ENCODE peak calls at places on chromosome 19, in nine cellular contexts. X, D, Y, P, W, J, Z, G and F are unnamed samples.
A peak's percentile ranks its signal among the peaks of the same experiment; 100 is the strongest.

GRCh38 chr19:18300930-18301717 is 19.7 kb upstream of the JUND start:
- DNase-seq in G (peak; percentile 43), D (peak; percentile 62), Y (no peak), Z (no peak), W (peak; percentile 82), X (peak; percentile 78), J (peak; percentile 63), P (peak; percentile 85), F (peak; percentile 69)

GRCh38 chr19:4297901-4298771 is 4.1 kb downstream of the TMIGD2 start:
- DNase-seq in W (no peak), D (no peak), P (no peak), Y (no peak), G (peak; percentile 44), Z (no peak), J (no peak), X (no peak), F (no peak)

GRCh38 chr19:49997709-49998108 is 27.5 kb downstream of the VRK3 start:
- DNase-seq in Z (no peak), P (no peak), D (peak; percentile 13), G (peak; percentile 54), Y (no peak), J (no peak), W (no peak), X (no peak), F (no peak)

GRCh38 chr19:55615553-55616394 is 8.6 kb downstream of the ZNF784 start:
- DNase-seq in Z (no peak), G (no peak), D (no peak), X (no peak), W (no peak), Y (no peak), P (no peak), J (no peak), F (no peak)

GRCh38 chr19:5104871-5105351 is 136.0 kb downstream of the KDM4B start:
- DNase-seq in P (no peak), W (no peak), D (no peak), X (no peak), G (no peak), J (no peak), Y (no peak), Z (no peak), F (no peak)

GRCh38 chr19:10135551-10136334 is 16.0 kb upstream of the EIF3G start:
- DNase-seq in P (no peak), D (no peak), Y (no peak), X (no peak), J (no peak), G (no peak), Z (no peak), W (no peak), F (no peak)

GRCh38 chr19:3658004-3658822 is 31.6 kb upstream of the CACTIN start:
- DNase-seq in P (no peak), Z (peak; percentile 55), J (no peak), D (no peak), W (peak; percentile 54), Y (no peak), G (no peak), X (no peak), F (no peak)

GRCh38 chr19:11252665-11253355 is 9.5 kb downstream of the DOCK6 start:
- DNase-seq in Z (no peak), W (no peak), J (no peak), P (no peak), X (no peak), G (no peak), D (no peak), Y (no peak), F (no peak)

GRCh38 chr19:18416778-18417249 is 2.4 kb upstream of the SSBP4 start:
- DNase-seq in W (peak; percentile 92), X (peak; percentile 88), D (peak; percentile 78), J (peak; percentile 87), G (peak; percentile 87), P (peak; percentile 93), Y (peak; percentile 73), Z (no peak), F (no peak)

GRCh38 chr19:6108721-6109633 is 1.3 kb downstream of the RFX2 start:
- DNase-seq in P (peak; percentile 82), J (peak; percentile 77), X (peak; percentile 69), Y (peak; percentile 59), D (peak; percentile 66), Z (no peak), G (peak; percentile 27), W (peak; percentile 57), F (peak; percentile 89)

GRCh38 chr19:40613669-40614594 is 12.8 kb downstream of the LTBP4 start:
- DNase-seq in X (peak; percentile 82), P (peak; percentile 88), J (peak; percentile 85), G (no peak), W (peak; percentile 79), D (peak; percentile 72), Y (peak; percentile 81), Z (no peak), F (peak; percentile 80)

GRCh38 chr19:34217952-34218817 is 36.2 kb upstream of the GARRE1 start:
- DNase-seq in J (peak; percentile 36), W (no peak), D (peak; percentile 98), Y (peak; percentile 82), P (peak; percentile 29), X (peak; percentile 74), Z (peak; percentile 91), G (peak; percentile 88), F (no peak)

GRCh38 chr19:49855277-49855675 is 4.3 kb downstream of the PTOV1 start:
- DNase-seq in J (no peak), G (no peak), Z (no peak), X (no peak), P (no peak), Y (no peak), D (no peak), W (no peak), F (no peak)

GRCh38 chr19:34733266-34733825 is 697 bp upstream of the ZNF181 start:
- DNase-seq in G (peak; percentile 60), W (no peak), Z (peak; percentile 35), D (no peak), J (peak; percentile 61), X (no peak), Y (no peak), P (peak; percentile 48), F (peak; percentile 15)

GRCh38 chr19:22619932-22620331 is 14.2 kb upstream of the ZNF492 start:
- DNase-seq in J (no peak), Z (no peak), D (no peak), W (no peak), X (no peak), Y (no peak), G (no peak), P (no peak), F (no peak)

GRCh38 chr19:798415-799075 is 1.3 kb downstream of the PTBP1 start:
- DNase-seq in D (no peak), P (no peak), Y (no peak), Z (no peak), G (no peak), X (no peak), W (no peak), J (no peak), F (no peak)

GRCh38 chr19:15123031-15123890 is 16.1 kb downstream of the SYDE1 start:
- DNase-seq in X (no peak), Z (no peak), J (no peak), D (no peak), W (no peak), G (no peak), Y (no peak), P (no peak), F (no peak)

GRCh38 chr19:43439183-43440063 is 24.7 kb downstream of the TEX101 start:
- DNase-seq in P (no peak), D (no peak), X (no peak), G (no peak), Y (peak; percentile 79), J (no peak), Z (no peak), W (no peak), F (no peak)

GRCh38 chr19:10850631-10851030 is 2.4 kb downstream of the C19orf38 start:
- DNase-seq in P (no peak), G (no peak), J (no peak), D (no peak), W (no peak), X (no peak), Y (no peak), Z (no peak), F (no peak)

GRCh38 chr19:12840091-12841079 is 2.1 kb downstream of the MAST1 start:
- DNase-seq in W (peak; percentile 38), X (peak; percentile 56), P (no peak), D (peak; percentile 63), G (peak; percentile 75), J (no peak), Z (peak; percentile 52), Y (peak; percentile 18), F (no peak)
- H3K4me3 ChIP-seq in W (peak overlapping the region; percentile 33), X (peak overlapping the region; percentile 33), P (no peak overlapping the region), D (peak overlapping the region; percentile 7), G (no peak overlapping the region), J (no peak overlapping the region), Z (no peak overlapping the region), Y (no peak overlapping the region), F (peak overlapping the region; percentile 33)

GRCh38 chr19:19526581-19527370 is 1.9 kb upstream of the YJEFN3 start:
- DNase-seq in P (no peak), G (no peak), J (no peak), X (no peak), D (no peak), Z (no peak), W (no peak), Y (no peak), F (no peak)

GRCh38 chr19:19527674-19528625 is 761 bp upstream of the YJEFN3 start:
- DNase-seq in J (no peak), G (no peak), Z (no peak), Y (no peak), X (no peak), P (no peak), D (no peak), W (no peak), F (no peak)

GRCh38 chr19:19524053-19524452 is 4.7 kb upstream of the YJEFN3 start:
- DNase-seq in D (no peak), X (no peak), Y (no peak), J (no peak), G (no peak), Z (no peak), W (no peak), P (no peak), F (no peak)

GRCh38 chr19:19527371-19527656 is 1.4 kb upstream of the YJEFN3 start:
- DNase-seq in P (no peak), G (no peak), Y (no peak), J (no peak), D (no peak), Z (no peak), W (no peak), X (no peak), F (no peak)

GRCh38 chr19:19525611-19526380 is 2.9 kb upstream of the YJEFN3 start:
- DNase-seq in G (no peak), X (no peak), W (no peak), Y (no peak), D (no peak), J (no peak), Z (no peak), P (no peak), F (no peak)
- H3K4me3 ChIP-seq in G (no peak overlapping the region), X (no peak overlapping the region), W (no peak overlapping the region), Y (no peak overlapping the region), D (no peak overlapping the region), J (no peak overlapping the region), Z (no peak overlapping the region), P (no peak overlapping the region), F (no peak overlapping the region)

GRCh38 chr19:38682195-38682867 is 34.9 kb downstream of the ACTN4 start:
- DNase-seq in G (no peak), D (no peak), J (no peak), Y (no peak), W (no peak), X (no peak), Z (no peak), P (no peak), F (no peak)
- H3K4me3 ChIP-seq in G (no peak overlapping the region), D (no peak overlapping the region), J (no peak overlapping the region), Y (no peak overlapping the region), W (no peak overlapping the region), X (no peak overlapping the region), Z (no peak overlapping the region), P (no peak overlapping the region), F (no peak overlapping the region)

GRCh38 chr19:41957161-41957837 is 1.8 kb downstream of the RABAC1 start:
- DNase-seq in Z (no peak), Y (no peak), W (no peak), X (no peak), J (no peak), D (no peak), G (no peak), P (no peak), F (no peak)
- H3K4me3 ChIP-seq in Z (no peak overlapping the region), Y (no peak overlapping the region), W (peak overlapping the region; percentile 93), X (peak overlapping the region; percentile 94), J (no peak overlapping the region), D (no peak overlapping the region), G (no peak overlapping the region), P (no peak overlapping the region), F (no peak overlapping the region)